ENCODE peak calls at places on chromosomes 13 and 19, in nine cellular contexts. Y is thoracic aorta, G is heart right ventricle, U is Peyer's patch, I is left lung, E is AG04450, L is gastrocnemius medialis, A is endodermal cell, H is fibroblast of lung. T is an unnamed sample.

GRCh38 chr19:49019242-49019932 is 2.5 kb upstream of the LHB start:
- DNase-seq in G (peak; percentile 46), U (peak; percentile 71), I (peak; percentile 83), A (peak; percentile 94), H (no peak), Y (no peak), L (peak; percentile 59), E (no peak), T (no peak)

GRCh38 chr19:52646571-52647222 is 8.5 kb upstream of the ZNF83 start:
- DNase-seq in U (no peak), L (no peak), Y (no peak), I (no peak), H (peak; percentile 67), G (no peak), A (no peak), E (no peak), T (no peak)

GRCh38 chr19:38826856-38827551 is 4.6 kb downstream of the ECH1 start:
- DNase-seq in L (no peak), E (no peak), H (no peak), G (no peak), I (no peak), A (no peak), U (no peak), Y (no peak), T (no peak)

GRCh38 chr19:45231891-45232290 is 13.3 kb downstream of the EXOC3L2 start:
- DNase-seq in I (no peak), U (no peak), A (no peak), E (no peak), L (no peak), G (no peak), Y (no peak), H (no peak), T (no peak)

GRCh38 chr13:51618626-51619025 is 34.4 kb downstream of the WDFY2 start:
- DNase-seq in G (no peak), E (no peak), H (no peak), I (no peak), A (no peak), Y (no peak), U (no peak), L (no peak), T (peak; percentile 54)

GRCh38 chr19:4343845-4344713 is 717 bp downstream of the MPND start:
- DNase-seq in E (no peak), L (no peak), I (no peak), H (no peak), U (no peak), Y (no peak), A (no peak), G (no peak), T (no peak)

GRCh38 chr13:51970251-51970793 is 40.9 kb downstream of the ATP7B start:
- DNase-seq in A (no peak), G (no peak), I (no peak), Y (no peak), H (no peak), E (no peak), U (no peak), L (no peak), T (no peak)

GRCh38 chr19:8663920-8664670 is 33.7 kb downstream of the NFILZ start:
- DNase-seq in Y (no peak), L (no peak), G (no peak), A (no peak), H (no peak), U (peak; percentile 34), E (no peak), I (no peak), T (no peak)

GRCh38 chr19:36113895-36114762 is 546 bp downstream of the POLR2I start:
- DNase-seq in G (peak; percentile 38), Y (no peak), L (no peak), I (peak; percentile 46), E (no peak), H (peak; percentile 24), A (peak; percentile 82), U (peak; percentile 19), T (peak; percentile 29)

GRCh38 chr13:106376411-106377112 is 158.9 kb downstream of the EFNB2 start:
- DNase-seq in U (no peak), L (no peak), A (peak; percentile 54), Y (no peak), E (peak; percentile 67), H (peak; percentile 98), G (no peak), I (peak; percentile 40), T (peak; percentile 92)

GRCh38 chr13:90968510-90968909 is 379.0 kb upstream of the MIR17HG start:
- DNase-seq in U (no peak), Y (no peak), L (no peak), G (no peak), H (peak; percentile 7), E (no peak), I (no peak), A (peak; percentile 81), T (peak; percentile 10)

GRCh38 chr19:19409235-19410030 is 4.0 kb downstream of the GATAD2A start:
- DNase-seq in H (no peak), A (no peak), L (no peak), Y (no peak), I (no peak), G (no peak), E (no peak), U (no peak), T (no peak)

DNA sequence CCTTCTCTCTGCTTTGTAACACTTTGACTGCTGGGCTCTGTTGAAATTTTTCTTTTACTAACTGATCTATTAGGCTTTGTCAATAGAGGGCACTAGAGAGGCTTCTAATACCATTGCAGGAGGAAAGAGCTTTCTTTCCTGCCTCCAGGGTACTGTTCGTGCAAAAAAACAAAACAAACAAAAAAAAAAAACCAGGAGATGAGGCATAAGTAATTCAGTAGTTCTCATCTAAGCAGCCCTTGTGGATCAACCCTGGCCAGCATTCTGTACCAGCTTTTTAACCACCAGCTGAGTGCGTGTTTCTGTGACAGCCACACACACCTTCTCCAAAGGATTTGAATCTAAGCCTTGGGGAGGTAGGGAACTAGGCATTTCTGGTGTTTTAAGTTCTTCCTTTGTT is 1707.6 kb upstream of the SLC10A2 start:
- DNase-seq in Y (no peak), U (no peak), H (peak; percentile 55), L (no peak), A (no peak), E (peak; percentile 21), I (no peak), G (no peak), T (peak; percentile 70)
- TF ChIP-seq CTCF in Y (peak; percentile 29), U (peak; percentile 34), H (peak; percentile 33), L (peak; percentile 18), A (peak; percentile 76), E (peak; percentile 78), I (peak; percentile 53), G (peak; percentile 61), T (peak; percentile 80)

DNA sequence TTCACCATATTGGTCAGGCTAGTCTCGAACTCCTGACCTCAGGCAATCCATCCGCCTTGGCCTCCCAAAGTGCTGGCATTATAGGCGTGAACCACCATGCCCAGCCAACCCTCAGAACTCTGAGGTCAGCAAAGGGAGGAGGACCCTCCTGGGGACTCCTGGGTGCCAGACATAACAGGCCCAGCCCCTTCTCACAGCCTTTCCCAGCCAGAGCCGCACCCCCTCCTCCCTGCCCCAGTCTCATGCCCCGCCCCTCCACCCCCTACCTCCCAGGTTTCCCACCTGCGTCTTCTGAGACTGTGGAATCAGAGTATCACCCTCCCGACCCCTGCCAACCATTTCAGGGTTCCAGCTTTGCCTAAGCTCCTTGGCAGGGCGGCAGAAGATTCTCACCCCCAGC is 5.2 kb downstream of the IGLON5 start:
- DNase-seq in I (no peak), A (no peak), L (no peak), E (no peak), G (no peak), Y (no peak), U (no peak), H (no peak), T (no peak)
- H3K4me3 ChIP-seq in I (no peak overlapping the region), A (no peak overlapping the region), L (no peak overlapping the region), E (no peak overlapping the region), G (no peak overlapping the region), Y (no peak overlapping the region), U (no peak overlapping the region), H (no peak overlapping the region), T (no peak overlapping the region)

GRCh38 chr13:50123862-50124535 is 108.8 kb downstream of the KCNRG start:
- DNase-seq in A (peak; percentile 88), Y (peak; percentile 81), L (peak; percentile 90), U (peak; percentile 78), H (peak; percentile 89), E (peak; percentile 94), G (peak; percentile 87), I (peak; percentile 84), T (peak; percentile 97)
- TF ChIP-seq CTCF in A (peak; percentile 19), Y (no peak), L (no peak), U (peak; percentile 21), H (peak; percentile 19), E (peak; percentile 7), G (no peak), I (no peak), T (no peak)

GRCh38 chr19:33195711-33196347 is 1.7 kb downstream of the LRP3 start:
- DNase-seq in U (no peak), G (no peak), Y (no peak), A (no peak), E (no peak), H (no peak), I (no peak), L (no peak), T (no peak)
- H3K4me3 ChIP-seq in U (peak overlapping the region; percentile 73), G (peak overlapping the region; percentile 63), Y (peak overlapping the region; percentile 84), A (peak overlapping the region; percentile 74), E (peak overlapping the region; percentile 66), H (peak overlapping the region; percentile 55), I (peak overlapping the region; percentile 46), L (no peak overlapping the region), T (peak overlapping the region; percentile 63)